ENCODE peak calls at places on chromosomes 1 and 21, in six cellular contexts. I is IMR-90, V is K562, M is GM12878, L is SK-N-SH, N is HepG2. H is an unnamed sample.

GRCh38 chr1:14647777-14648176 is 49.3 kb downstream of the KAZN start:
- DNase-seq in L (no peak), N (no peak), V (no peak), M (no peak), I (no peak), H (no peak)

GRCh38 chr1:156608036-156608674 is 6.9 kb upstream of the GPATCH4 start:
- DNase-seq in L (peak; percentile 65), V (peak; percentile 80), I (peak; percentile 75), N (peak; percentile 70), M (peak; percentile 62), H (peak; percentile 84)

GRCh38 chr1:111948209-111949131 is 41.0 kb downstream of the KCND3 start:
- DNase-seq in L (peak; percentile 54), M (no peak), I (no peak), N (no peak), V (no peak), H (no peak)

GRCh38 chr1:58754683-58755467 is 29.0 kb downstream of the JUN start:
- DNase-seq in V (peak; percentile 64), I (no peak), L (no peak), N (no peak), M (no peak), H (no peak)

GRCh38 chr1:245270063-245270462 is 115.3 kb downstream of the KIF26B start:
- DNase-seq in V (no peak), M (no peak), N (no peak), L (no peak), I (no peak), H (no peak)

GRCh38 chr1:63651110-63651776 is 58.0 kb downstream of the PGM1 start:
- DNase-seq in N (no peak), M (no peak), L (no peak), I (peak; percentile 67), V (no peak), H (no peak)

GRCh38 chr1:47672622-47673021 is 234.8 kb downstream of the FOXD2 start:
- DNase-seq in N (no peak), I (no peak), V (no peak), M (no peak), L (no peak), H (no peak)

GRCh38 chr1:68278221-68278620 is 45.9 kb upstream of the WLS start:
- DNase-seq in N (no peak), V (no peak), I (no peak), M (no peak), L (no peak), H (no peak)

GRCh38 chr1:2049517-2050481 is at the start of gene PRKCZ:
- DNase-seq in V (peak; percentile 45), I (no peak), M (peak; percentile 28), N (peak; percentile 87), L (peak; percentile 97), H (peak; percentile 86)

GRCh38 chr1:55989971-55990370 is 589.4 kb downstream of the PLPP3 start:
- DNase-seq in L (no peak), V (no peak), N (no peak), M (no peak), I (no peak), H (no peak)

GRCh38 chr1:19468397-19468956 is 16.9 kb downstream of the CAPZB start:
- DNase-seq in L (no peak), M (no peak), N (peak; percentile 60), I (no peak), V (peak; percentile 87), H (peak; percentile 58)

GRCh38 chr21:26587621-26588260 is 14.7 kb upstream of the CYYR1 start:
- DNase-seq in I (peak; percentile 44), M (no peak), N (no peak), V (no peak), L (peak; percentile 47), H (peak; percentile 31)

GRCh38 chr21:31530918-31531705 is 128.4 kb upstream of the SOD1 start:
- DNase-seq in N (no peak), I (no peak), M (no peak), L (peak; percentile 77), V (no peak), H (no peak)

GRCh38 chr1:183845681-183846080 is 40.8 kb downstream of the RGL1 start:
- DNase-seq in L (no peak), M (no peak), N (no peak), I (peak; percentile 47), V (peak; percentile 15), H (no peak)

GRCh38 chr1:180092931-180093650 is 61.6 kb upstream of the QSOX1 start:
- DNase-seq in V (no peak), I (peak; percentile 30), N (no peak), M (no peak), L (no peak), H (no peak)

GRCh38 chr1:113322439-113322838 is 67.9 kb upstream of the MAGI3 start:
- DNase-seq in M (no peak), V (no peak), I (no peak), N (no peak), L (no peak), H (no peak)

GRCh38 chr1:37465596-37466517 is 8.5 kb upstream of the ZC3H12A start:
- DNase-seq in I (peak; percentile 49), L (no peak), M (no peak), V (no peak), N (no peak), H (no peak)

GRCh38 chr21:43648171-43648570 is 11.1 kb downstream of the HSF2BP start:
- DNase-seq in N (no peak), I (no peak), L (no peak), M (no peak), V (no peak), H (no peak)

GRCh38 chr1:15154480-15155036 is 1.0 kb downstream of the TMEM51 start:
- DNase-seq in M (no peak), V (no peak), I (no peak), L (peak; percentile 69), N (no peak), H (no peak)

GRCh38 chr1:162256287-162256686 is 120.4 kb downstream of the SPATA46 start:
- DNase-seq in V (no peak), M (no peak), L (no peak), I (no peak), N (peak; percentile 61), H (no peak)

GRCh38 chr1:20368866-20369545 is 78.3 kb downstream of the VWA5B1 start:
- DNase-seq in V (no peak), I (no peak), N (no peak), M (no peak), L (no peak), H (no peak)

GRCh38 chr1:201404016-201404598 is 5.0 kb upstream of the LAD1 start:
- DNase-seq in I (no peak), L (no peak), N (no peak), M (peak; percentile 47), V (no peak), H (no peak)

GRCh38 chr1:13922440-13922839 is 222.5 kb downstream of the PRDM2 start:
- DNase-seq in N (no peak), I (no peak), L (no peak), M (no peak), V (no peak), H (no peak)

GRCh38 chr1:26887125-26887524 is 3.0 kb downstream of the GPN2 start:
- DNase-seq in N (no peak), I (peak; percentile 52), M (no peak), L (peak; percentile 41), V (peak; percentile 43), H (peak; percentile 46)

GRCh38 chr1:30690115-30690645 is 33.2 kb downstream of the MATN1 start:
- DNase-seq in V (no peak), N (no peak), I (no peak), M (no peak), L (no peak), H (no peak)

GRCh38 chr1:18723206-18723605 is 92.6 kb downstream of the PAX7 start:
- DNase-seq in L (no peak), V (no peak), I (no peak), M (no peak), N (no peak), H (no peak)

GRCh38 chr1:21261551-21262281 is 28.5 kb downstream of the ECE1 start:
- DNase-seq in N (no peak), V (peak; percentile 88), M (no peak), I (peak; percentile 96), L (peak; percentile 42), H (peak; percentile 94)

GRCh38 chr1:212161231-212161781 is 123.9 kb upstream of the PPP2R5A start:
- DNase-seq in V (peak; percentile 47), I (peak; percentile 87), M (peak; percentile 25), N (no peak), L (no peak), H (no peak)

GRCh38 chr1:212164095-212164872 is 120.9 kb upstream of the PPP2R5A start:
- DNase-seq in I (no peak), M (no peak), L (no peak), N (no peak), V (no peak), H (no peak)

GRCh38 chr1:212166296-212167039 is 118.7 kb upstream of the PPP2R5A start:
- DNase-seq in L (no peak), I (no peak), M (no peak), V (no peak), N (no peak), H (no peak)

GRCh38 chr1:212158912-212159796 is 123.6 kb downstream of the DTL start:
- DNase-seq in L (no peak), M (peak; percentile 56), I (no peak), N (peak; percentile 48), V (peak; percentile 69), H (no peak)

DNA sequence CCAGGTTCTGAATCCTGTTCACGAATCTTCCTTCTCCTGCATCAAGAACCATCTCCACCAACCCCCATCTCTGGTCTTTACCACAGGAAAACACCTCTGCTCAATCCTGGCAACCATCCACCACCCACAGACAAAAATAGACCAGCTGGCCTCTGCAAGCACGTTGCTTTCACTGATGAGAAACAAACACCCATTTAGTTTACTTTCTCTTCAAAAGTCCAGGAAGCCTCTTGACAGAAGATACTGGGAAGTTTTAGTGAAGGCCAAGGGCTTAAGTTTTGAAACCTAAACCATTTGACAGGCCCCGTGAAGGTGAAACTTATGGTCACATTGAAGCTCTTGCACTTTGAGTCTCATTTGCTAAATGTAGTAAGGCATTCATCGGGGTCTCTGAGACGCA is 122.6 kb upstream of the PPP2R5A start:
- DNase-seq in N (no peak), L (no peak), I (peak; percentile 80), V (peak; percentile 47), M (peak; percentile 79), H (no peak)
- TF ChIP-seq USF2 in N (no peak), L (no peak), I (no peak), V (no peak), M (no peak), H (no peak)

GRCh38 chr1:95716097-95716496 is 482.1 kb downstream of the RWDD3 start:
- DNase-seq in M (no peak), V (no peak), I (no peak), L (no peak), N (no peak), H (no peak)
- TF ChIP-seq USF2 in M (no peak), V (no peak), I (no peak), L (no peak), N (no peak), H (no peak)

GRCh38 chr21:46048926-46049889 is 48.7 kb upstream of the COL6A2 start:
- DNase-seq in N (no peak), I (peak; percentile 100), M (no peak), L (no peak), V (no peak), H (no peak)
- TF ChIP-seq USF2 in N (no peak), I (peak; percentile 3), M (no peak), L (no peak), V (no peak), H (no peak)

DNA sequence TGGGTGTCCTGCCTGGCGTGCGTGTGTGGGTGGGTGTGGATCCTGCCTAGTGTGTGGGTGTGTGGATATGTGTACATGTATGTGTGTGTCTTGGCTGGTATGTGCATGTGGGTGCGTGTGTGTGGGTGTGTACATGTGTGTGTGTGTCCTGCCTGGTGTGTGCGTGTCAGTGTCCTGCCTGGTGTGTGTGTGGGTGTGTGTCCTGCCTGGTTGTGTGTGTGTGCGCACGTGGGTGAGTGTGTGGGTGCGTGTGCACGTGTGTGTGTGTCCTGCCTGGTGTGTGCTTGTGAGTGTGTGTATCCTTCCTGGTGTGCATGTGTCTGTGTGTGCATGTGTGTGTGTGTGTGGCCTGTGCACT is 60.1 kb downstream of the PRDM16 start:
- DNase-seq in I (no peak), L (no peak), M (no peak), N (no peak), V (no peak), H (no peak)
- TF ChIP-seq USF2 in I (no peak), L (no peak), M (no peak), N (no peak), V (no peak), H (no peak)